ENCODE peak calls at places on chromosome 15, in six cellular contexts. X is H1, Y is HepG2, R is GM12891, O is GM12878, M is K562. W is an unnamed sample.

GRCh38 chr15:73956276-73957086 is 30.2 kb downstream of the LOXL1 start:
- DNase-seq in X (no peak), Y (no peak), R (no peak), O (no peak), M (no peak), W (peak)

GRCh38 chr15:75650908-75651809 is 3.4 kb downstream of the SNX33 start:
- DNase-seq in X (no peak), Y (peak), R (no peak), O (no peak), M (peak), W (no peak)

GRCh38 chr15:58910456-58910855 is 23.0 kb downstream of the SLTM start:
- DNase-seq in X (no peak), Y (no peak), R (no peak), O (no peak), M (no peak), W (no peak)

GRCh38 chr15:62462721-62463120 is 297.6 kb upstream of the C2CD4B start:
- DNase-seq in X (no peak), Y (no peak), R (no peak), O (no peak), M (no peak), W (no peak)

GRCh38 chr15:50257206-50257735 is 8.3 kb downstream of the HDC start:
- DNase-seq in X (no peak), Y (no peak), R (no peak), O (no peak), M (no peak), W (no peak)

GRCh38 chr15:45751629-45752028 is 116.8 kb downstream of the SQOR start:
- DNase-seq in X (no peak), Y (no peak), R (no peak), O (no peak), M (no peak), W (no peak)

GRCh38 chr15:70342554-70343548 is 245.1 kb upstream of the TLE3 start:
- DNase-seq in X (no peak), Y (no peak), R (no peak), O (no peak), M (no peak), W (no peak)

GRCh38 chr15:59532770-59533379 is 78.7 kb upstream of the GCNT3 start:
- DNase-seq in X (no peak), Y (peak), R (no peak), O (no peak), M (peak), W (no peak)

GRCh38 chr15:32123473-32123872 is 93.2 kb downstream of the CHRNA7 start:
- DNase-seq in X (no peak), Y (no peak), R (no peak), O (no peak), M (no peak), W (no peak)

GRCh38 chr15:80659375-80659774 is 35.7 kb upstream of the ABHD17C start:
- DNase-seq in X (no peak), Y (no peak), R (no peak), O (no peak), M (no peak), W (no peak)

GRCh38 chr15:58985443-58985842 is 2.0 kb upstream of the RNF111 start:
- DNase-seq in X (no peak), Y (peak), R (no peak), O (no peak), M (no peak), W (no peak)

GRCh38 chr15:90419738-90420487 is 31.9 kb downstream of the IQGAP1 start:
- DNase-seq in X (no peak), Y (no peak), R (no peak), O (peak), M (no peak), W (no peak)

GRCh38 chr15:98714906-98715305 is 66.6 kb downstream of the IGF1R start:
- DNase-seq in X (no peak), Y (no peak), R (no peak), O (no peak), M (no peak), W (no peak)

GRCh38 chr15:43791993-43792760 is at the start of gene SERF2:
- DNase-seq in X (peak), Y (peak), R (peak), O (peak), M (peak), W (peak)
- TF ChIP-seq POLR2A in X (peak), Y (peak), R (peak), O (peak), M (peak), W (peak)

DNA sequence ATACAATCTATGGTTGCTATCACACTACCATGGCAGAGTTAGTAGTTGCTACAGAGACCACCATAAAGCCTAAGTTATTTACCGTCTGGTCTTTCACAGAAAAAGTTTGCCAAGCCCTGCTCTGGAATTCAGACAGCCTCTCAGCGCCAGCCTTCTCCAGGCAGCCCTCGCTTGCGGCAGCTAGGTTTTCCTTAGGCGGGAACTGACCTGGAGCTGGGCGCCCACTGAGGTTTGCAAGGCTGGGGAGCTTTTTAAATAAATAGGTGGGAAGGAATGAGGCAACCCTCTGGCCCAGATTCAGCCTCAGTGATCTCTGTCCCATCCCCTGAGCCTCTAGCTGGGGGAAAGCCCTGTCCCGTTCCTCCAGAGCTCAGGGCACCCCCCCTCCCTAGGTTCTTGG is 1.2 kb downstream of the CTSH start:
- DNase-seq in X (no peak), Y (no peak), R (no peak), O (no peak), M (peak), W (no peak)
- TF ChIP-seq TAF1 in X (no peak), Y (no peak), R (no peak), O (no peak), M (no peak), W (no peak)

GRCh38 chr15:25849431-25849921 is 13.7 kb downstream of the ATP10A start:
- DNase-seq in X (no peak), Y (no peak), R (no peak), O (no peak), M (no peak), W (no peak)

GRCh38 chr15:25848769-25849430 is 14.2 kb downstream of the ATP10A start:
- DNase-seq in X (no peak), Y (no peak), R (no peak), O (no peak), M (no peak), W (no peak)

GRCh38 chr15:25852027-25852426 is 11.1 kb downstream of the ATP10A start:
- DNase-seq in X (no peak), Y (no peak), R (no peak), O (no peak), M (no peak), W (no peak)

GRCh38 chr15:25848325-25848724 is 14.8 kb downstream of the ATP10A start:
- DNase-seq in X (no peak), Y (no peak), R (no peak), O (no peak), M (no peak), W (no peak)

DNA sequence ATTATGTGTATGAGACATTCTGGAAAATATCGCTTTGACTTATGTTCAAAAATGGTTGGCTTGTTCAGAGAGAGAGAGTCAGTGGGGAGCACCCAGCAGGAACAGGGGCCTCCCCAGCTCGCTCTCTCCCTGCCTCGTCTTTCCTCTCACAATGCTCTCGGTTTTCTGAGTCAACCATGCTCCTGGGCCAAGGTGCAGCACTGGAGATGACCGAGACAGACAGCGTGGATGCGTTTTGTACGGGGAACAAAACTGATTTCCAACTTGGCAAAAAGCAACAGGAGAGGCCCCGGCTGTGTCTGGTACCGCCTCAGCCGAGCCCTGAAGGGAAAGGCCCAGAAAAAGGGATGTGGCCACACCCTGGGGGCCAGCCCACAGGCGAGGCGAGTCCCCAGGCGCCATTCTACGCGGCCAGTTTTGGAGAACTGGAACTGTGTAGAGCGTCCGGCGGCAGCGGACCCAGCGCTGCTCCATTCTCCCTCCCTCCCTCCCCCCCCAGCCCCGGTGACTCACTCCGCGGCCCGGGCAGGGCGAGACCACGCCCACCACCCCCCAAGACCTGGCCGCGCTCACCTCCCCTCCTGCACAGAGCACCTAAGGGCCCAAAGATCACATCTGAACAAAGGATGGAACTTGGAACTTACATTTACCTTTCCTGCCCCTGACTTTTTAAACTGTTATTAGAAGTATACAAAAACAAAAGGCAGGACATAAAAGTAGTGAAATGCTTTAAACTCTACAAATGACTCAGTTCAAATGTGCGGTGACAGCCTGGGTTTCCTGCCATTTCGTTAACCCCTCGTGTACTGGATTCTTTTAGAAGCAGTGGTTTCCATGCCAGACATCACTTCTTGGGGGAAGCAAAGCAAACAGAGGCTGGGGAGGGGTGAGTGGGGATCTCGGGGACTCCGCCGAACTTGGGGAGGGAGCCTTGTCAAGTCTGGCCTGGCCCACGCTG is 12.7 kb downstream of the ATP10A start:
- DNase-seq in X (no peak), Y (peak), R (peak), O (peak), M (peak), W (no peak)
- TF ChIP-seq POLR2AphosphoS5 in X (no peak), Y (no peak), R (no peak), O (no peak), M (no peak), W (no peak)

DNA sequence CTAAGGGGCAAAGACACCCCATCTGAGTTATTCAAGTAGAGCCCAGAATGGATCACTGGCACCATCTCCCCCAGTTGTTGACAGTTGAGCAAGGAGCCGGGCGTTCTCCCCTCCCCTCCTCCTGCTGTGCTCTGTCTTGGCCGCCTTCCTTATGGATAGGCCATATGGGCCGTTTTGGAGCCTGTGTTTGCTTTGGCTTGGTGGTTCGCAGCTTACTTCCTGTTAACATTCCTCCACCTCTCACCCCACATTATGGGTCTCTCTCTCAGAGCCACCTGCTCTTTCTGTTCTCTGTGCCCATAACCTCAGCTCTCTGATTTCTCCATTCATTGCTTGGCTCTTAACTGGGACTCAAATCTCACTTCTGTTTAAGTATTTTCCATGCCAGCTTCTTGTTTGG is 62.4 kb downstream of the DUT start:
- DNase-seq in X (no peak), Y (no peak), R (no peak), O (no peak), M (no peak), W (no peak)
- TF ChIP-seq POLR2A in X (no peak), Y (no peak), R (no peak), O (no peak), M (no peak), W (no peak)

GRCh38 chr15:85785887-85786777 is 8.6 kb downstream of the KLHL25 start:
- DNase-seq in X (no peak), Y (peak), R (no peak), O (no peak), M (no peak), W (no peak)
- TF ChIP-seq TAF1 in X (no peak), Y (no peak), R (no peak), O (no peak), M (no peak), W (no peak)

GRCh38 chr15:85491663-85492062 is 111.3 kb downstream of the AKAP13 start:
- DNase-seq in X (no peak), Y (no peak), R (no peak), O (no peak), M (no peak), W (no peak)

GRCh38 chr15:85488997-85489396 is 108.6 kb downstream of the AKAP13 start:
- DNase-seq in X (no peak), Y (no peak), R (no peak), O (no peak), M (no peak), W (no peak)

GRCh38 chr15:85493258-85493657 is 112.9 kb downstream of the AKAP13 start:
- DNase-seq in X (no peak), Y (no peak), R (no peak), O (no peak), M (no peak), W (no peak)

GRCh38 chr15:85485956-85486567 is 105.7 kb downstream of the AKAP13 start:
- DNase-seq in X (no peak), Y (peak), R (peak), O (peak), M (peak), W (no peak)

GRCh38 chr15:85489773-85490493 is 109.5 kb downstream of the AKAP13 start:
- DNase-seq in X (no peak), Y (no peak), R (no peak), O (no peak), M (no peak), W (no peak)
- TF ChIP-seq POLR2AphosphoS5 in X (no peak), Y (no peak), R (no peak), O (no peak), M (no peak), W (no peak)

GRCh38 chr15:22979699-22980188 is 424 bp downstream of the CYFIP1 start:
- DNase-seq in X (no peak), Y (no peak), R (no peak), O (no peak), M (peak), W (peak)

GRCh38 chr15:22979069-22979698 is 984 bp downstream of the CYFIP1 start:
- DNase-seq in X (no peak), Y (peak), R (peak), O (no peak), M (peak), W (peak)

GRCh38 chr15:22978691-22979068 is 1.5 kb downstream of the CYFIP1 start:
- DNase-seq in X (no peak), Y (no peak), R (no peak), O (no peak), M (no peak), W (no peak)

GRCh38 chr15:22981336-22981840 is 1.2 kb upstream of the CYFIP1 start:
- DNase-seq in X (no peak), Y (no peak), R (no peak), O (no peak), M (no peak), W (no peak)

GRCh38 chr15:22980189-22981136 is at the start of gene CYFIP1:
- DNase-seq in X (peak), Y (peak), R (peak), O (no peak), M (peak), W (peak)
- TF ChIP-seq POLR2A in X (peak), Y (peak), R (no peak), O (peak), M (no peak), W (no peak)

GRCh38 chr15:83873966-83874365 is 220.0 kb downstream of the ADAMTSL3 start:
- DNase-seq in X (no peak), Y (no peak), R (no peak), O (no peak), M (no peak), W (no peak)

GRCh38 chr15:83869329-83869728 is 215.4 kb downstream of the ADAMTSL3 start:
- DNase-seq in X (no peak), Y (no peak), R (no peak), O (no peak), M (no peak), W (no peak)

GRCh38 chr15:83871808-83872559 is 218.1 kb downstream of the ADAMTSL3 start:
- DNase-seq in X (no peak), Y (no peak), R (no peak), O (peak), M (peak), W (no peak)
- TF ChIP-seq TAF1 in X (no peak), Y (no peak), R (no peak), O (no peak), M (no peak), W (no peak)